ENCODE peak calls at places on chromosome 3, in seven cellular contexts. I is esophagus squamous epithelium, T is spleen, B is GM23248, Z is psoas muscle, D is heart left ventricle, P is left lung. L is an unnamed sample.

GRCh38 chr3:64484289-64484992 is 203.4 kb downstream of the ADAMTS9 start:
- DNase-seq in B (peak; percentile 85), P (peak; percentile 75), T (peak; percentile 83), D (peak; percentile 67), Z (peak; percentile 74), I (peak; percentile 6), L (no peak)

GRCh38 chr3:68239542-68239941 is 585.1 kb upstream of the SUCLG2 start:
- DNase-seq in B (no peak), Z (no peak), P (no peak), I (no peak), D (no peak), T (no peak), L (no peak)

GRCh38 chr3:142910280-142910679 is 21.4 kb upstream of the PCOLCE2 start:
- DNase-seq in B (peak; percentile 69), P (no peak), Z (no peak), D (no peak), T (no peak), I (no peak), L (no peak)

GRCh38 chr3:184765047-184765729 is 46.8 kb upstream of the VPS8 start:
- DNase-seq in P (no peak), T (peak; percentile 41), Z (no peak), D (no peak), B (no peak), I (no peak), L (peak; percentile 82)

GRCh38 chr3:7875858-7876442 is 625.7 kb upstream of the LMCD1 start:
- DNase-seq in I (no peak), B (no peak), T (no peak), P (no peak), Z (no peak), D (no peak), L (no peak)

GRCh38 chr3:182364723-182365650 is 428.3 kb upstream of the ATP11B start:
- DNase-seq in I (no peak), B (no peak), T (no peak), P (no peak), D (no peak), Z (peak; percentile 14), L (peak; percentile 71)

GRCh38 chr3:152452318-152452717 is 183.6 kb downstream of the MBNL1 start:
- DNase-seq in T (no peak), P (peak; percentile 54), B (no peak), I (no peak), Z (no peak), D (no peak), L (peak; percentile 39)

GRCh38 chr3:104906001-104906639 is 460.6 kb upstream of the ALCAM start:
- DNase-seq in I (no peak), B (no peak), D (peak; percentile 80), P (no peak), T (peak; percentile 69), Z (no peak), L (no peak)

GRCh38 chr3:71397046-71397445 is 186.5 kb downstream of the FOXP1 start:
- DNase-seq in P (no peak), Z (no peak), T (no peak), D (no peak), I (no peak), B (peak; percentile 60), L (no peak)

GRCh38 chr3:148173836-148174235 is 523.9 kb upstream of the AGTR1 start:
- DNase-seq in P (no peak), D (no peak), T (no peak), I (no peak), Z (no peak), B (no peak), L (no peak)

GRCh38 chr3:46668116-46668515 is 25.4 kb downstream of the ALS2CL start:
- DNase-seq in Z (no peak), I (no peak), D (no peak), B (no peak), P (peak; percentile 31), T (peak; percentile 51), L (peak; percentile 38)

GRCh38 chr3:133130168-133130567 is 92.0 kb downstream of the TMEM108 start:
- DNase-seq in Z (no peak), T (no peak), P (peak; percentile 36), D (no peak), B (peak; percentile 43), I (no peak), L (no peak)

GRCh38 chr3:66396161-66396760 is 104.6 kb downstream of the LRIG1 start:
- DNase-seq in T (no peak), P (no peak), B (peak; percentile 45), I (no peak), D (peak; percentile 9), Z (no peak), L (peak; percentile 25)

GRCh38 chr3:65953881-65954733 is 84.6 kb downstream of the MAGI1 start:
- DNase-seq in T (no peak), D (peak; percentile 39), Z (no peak), B (no peak), P (peak; percentile 63), I (no peak), L (no peak)

GRCh38 chr3:136914739-136915138 is 43.0 kb upstream of the IL20RB start:
- DNase-seq in Z (no peak), T (no peak), D (no peak), B (no peak), I (no peak), P (no peak), L (no peak)

GRCh38 chr3:134552776-134553175 is 66.9 kb downstream of the CEP63 start:
- DNase-seq in D (no peak), Z (no peak), B (peak; percentile 24), P (no peak), T (no peak), I (no peak), L (no peak)

GRCh38 chr3:16480861-16481569 is 32.5 kb downstream of the RFTN1 start:
- DNase-seq in T (no peak), I (no peak), D (no peak), P (no peak), Z (no peak), B (peak; percentile 58), L (no peak)

GRCh38 chr3:15300318-15301078 is 31.9 kb downstream of the SH3BP5 start:
- DNase-seq in T (no peak), Z (peak; percentile 49), B (peak; percentile 93), D (no peak), I (no peak), P (no peak), L (peak; percentile 79)

GRCh38 chr3:184592411-184593200 is 31.0 kb downstream of the EPHB3 start:
- DNase-seq in P (no peak), T (no peak), B (no peak), Z (no peak), D (peak; percentile 46), I (no peak), L (no peak)

GRCh38 chr3:197950661-197951029 is 655 bp downstream of the RPL35A start:
- DNase-seq in Z (no peak), T (no peak), D (no peak), I (no peak), B (no peak), P (no peak), L (no peak)

GRCh38 chr3:88150371-88150770 is 612 bp downstream of the C3orf38 start:
- DNase-seq in Z (no peak), T (no peak), I (no peak), B (peak; percentile 66), P (no peak), D (no peak), L (no peak)

GRCh38 chr3:149706905-149707304 is 45.4 kb downstream of the COMMD2 start:
- DNase-seq in D (no peak), P (no peak), Z (no peak), T (no peak), B (no peak), I (no peak), L (no peak)

GRCh38 chr3:179949428-179949827 is 87.3 kb downstream of the PEX5L start:
- DNase-seq in I (no peak), D (no peak), T (no peak), B (no peak), P (no peak), Z (no peak), L (no peak)

GRCh38 chr3:32460031-32460749 is 42.5 kb downstream of the CMTM6 start:
- DNase-seq in I (no peak), D (no peak), T (peak; percentile 89), B (no peak), P (no peak), Z (no peak), L (no peak)

GRCh38 chr3:140736863-140737460 is 59.1 kb downstream of the TRIM42 start:
- DNase-seq in B (peak; percentile 66), P (no peak), Z (peak; percentile 39), T (no peak), D (peak; percentile 58), I (no peak), L (no peak)

GRCh38 chr3:189531271-189531670 is 99.9 kb upstream of the TP63 start:
- DNase-seq in I (no peak), P (no peak), B (no peak), D (no peak), T (no peak), Z (no peak), L (no peak)

GRCh38 chr3:101913173-101913572 is 63.9 kb downstream of the NFKBIZ start:
- DNase-seq in Z (no peak), T (no peak), D (no peak), P (no peak), I (no peak), B (no peak), L (no peak)
- H3K4me1 ChIP-seq in Z (no peaks in the 10 kb centered on the region), T (no peaks in the 10 kb centered on the region), D (no peaks in the 10 kb centered on the region), P (no peaks in the 10 kb centered on the region), I (no peaks in the 10 kb centered on the region), B (no peaks in the 10 kb centered on the region), L (peaks cover 8% of the 10 kb centered on the region)

GRCh38 chr3:24472358-24472757 is 22.3 kb downstream of the THRB start:
- DNase-seq in Z (no peak), D (no peak), T (no peak), I (no peak), B (peak; percentile 42), P (no peak), L (no peak)
- H3K4me3 ChIP-seq in Z (no peak overlapping the region), D (no peak overlapping the region), T (no peak overlapping the region), I (no peak overlapping the region), B (no peak overlapping the region), P (no peak overlapping the region), L (no peak overlapping the region)

DNA sequence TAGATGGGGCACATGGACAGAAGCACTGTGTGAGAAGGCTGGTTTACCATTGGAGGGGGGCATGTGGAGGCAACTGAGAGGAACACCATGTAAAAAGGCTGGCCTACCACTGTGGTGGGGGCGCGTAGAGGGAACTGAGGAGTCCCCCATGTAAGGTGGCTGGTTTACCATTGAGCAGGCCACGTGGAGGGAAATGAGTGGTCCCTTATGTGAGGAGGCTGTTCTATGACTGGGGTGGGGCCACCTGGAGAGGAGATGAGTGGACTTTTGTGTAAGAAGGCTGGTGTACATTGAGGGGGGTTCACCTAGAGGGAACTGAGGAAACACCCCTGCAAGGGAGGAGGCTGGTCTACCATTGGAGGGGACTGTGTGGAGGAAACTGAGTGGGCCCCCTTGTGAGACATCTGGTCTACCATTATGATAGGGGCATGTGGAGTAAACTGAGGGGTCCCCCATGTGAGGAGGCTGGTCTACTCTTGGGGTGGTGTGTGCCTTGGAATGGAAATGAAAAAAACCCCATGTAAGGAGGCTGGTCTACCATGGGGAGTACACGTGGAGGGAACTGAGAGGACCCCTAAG is 156.9 kb downstream of the FBLN2 start:
- DNase-seq in Z (no peak), B (no peak), I (no peak), P (peak; percentile 4), T (peak; percentile 18), D (no peak), L (peak; percentile 17)
- H3K9me3 ChIP-seq in Z (no peaks in the 10 kb centered on the region), B (no peaks in the 10 kb centered on the region), I (no peaks in the 10 kb centered on the region), P (no peaks in the 10 kb centered on the region), T (no peaks in the 10 kb centered on the region), D (no peaks in the 10 kb centered on the region), L (no peaks in the 10 kb centered on the region)

DNA sequence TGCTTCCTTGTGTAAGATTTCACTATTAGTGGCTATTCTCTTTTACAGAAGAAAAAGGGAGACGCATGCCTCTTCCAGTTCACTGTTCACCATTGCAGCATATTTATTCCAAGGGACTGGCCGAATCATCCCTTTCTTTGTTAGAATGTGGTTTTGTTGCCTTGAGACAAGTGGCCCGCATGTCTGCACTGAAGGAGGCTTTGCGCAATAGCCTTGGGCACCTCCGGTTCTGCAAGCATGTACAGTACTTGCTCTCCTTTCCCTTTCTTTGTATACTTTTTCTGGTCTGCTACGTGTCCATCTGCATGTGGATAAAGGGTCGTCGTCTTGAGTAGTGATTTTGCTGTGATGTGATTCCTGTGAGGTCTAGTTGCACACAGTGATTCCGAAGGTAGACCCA is 43.0 kb downstream of the FLNB start:
- DNase-seq in T (no peak), Z (no peak), D (no peak), I (no peak), P (peak; percentile 78), B (peak; percentile 95), L (peak; percentile 79)
- H3K4me1 ChIP-seq in T (peaks cover 21% of the 10 kb centered on the region), Z (peaks cover 4% of the 10 kb centered on the region), D (peaks cover 43% of the 10 kb centered on the region), I (peaks cover 55% of the 10 kb centered on the region), P (peaks cover 26% of the 10 kb centered on the region), B (peaks cover 76% of the 10 kb centered on the region), L (peaks cover 93% of the 10 kb centered on the region)